ENCODE peak calls at places on chromosomes 3 and 15, in six cellular contexts. T, L, S, P, B and I are unnamed samples.
A peak's percentile ranks its signal among the peaks of the same experiment; 100 is the strongest.

GRCh38 chr15:76973362-76973743 is 21.6 kb upstream of the PSTPIP1 start:
- DNase-seq in P (peak; percentile 55), B (no peak), S (no peak), T (peak; percentile 40), L (no peak), I (no peak)

GRCh38 chr3:128167973-128168674 is 14.8 kb downstream of the EEFSEC start:
- DNase-seq in B (no peak), P (no peak), S (no peak), L (no peak), T (no peak), I (no peak)

GRCh38 chr15:44535509-44536297 is 1.2 kb upstream of the EIF3J start:
- DNase-seq in L (no peak), P (peak; percentile 49), T (no peak), B (peak; percentile 18), S (no peak), I (no peak)

GRCh38 chr3:43855674-43856299 is 165.0 kb downstream of the ABHD5 start:
- DNase-seq in L (peak; percentile 7), P (peak; percentile 40), S (no peak), B (peak; percentile 52), T (no peak), I (peak; percentile 74)

GRCh38 chr3:143354342-143354741 is 234.8 kb downstream of the CHST2 start:
- DNase-seq in L (no peak), S (no peak), P (no peak), B (no peak), T (no peak), I (no peak)

GRCh38 chr15:66269326-66270090 is 16.0 kb upstream of the MEGF11 start:
- DNase-seq in S (no peak), T (no peak), L (no peak), P (no peak), B (no peak), I (no peak)

GRCh38 chr3:111717601-111718000 is 122.5 kb upstream of the ZBED2 start:
- DNase-seq in S (peak; percentile 46), P (peak; percentile 36), B (peak; percentile 58), T (peak; percentile 43), L (peak; percentile 60), I (peak; percentile 64)

GRCh38 chr3:107235923-107236315 is 141.3 kb upstream of the CCDC54 start:
- DNase-seq in T (no peak), S (no peak), L (peak; percentile 22), B (peak; percentile 71), P (peak; percentile 39), I (peak; percentile 70)

GRCh38 chr3:109050591-109051167 is 67.3 kb downstream of the MORC1 start:
- DNase-seq in S (no peak), P (no peak), B (no peak), L (no peak), T (no peak), I (no peak)

GRCh38 chr15:63340878-63341277 is 40.8 kb downstream of the CA12 start:
- DNase-seq in B (no peak), L (no peak), P (no peak), S (no peak), T (no peak), I (no peak)

GRCh38 chr3:151452346-151452745 is 8.5 kb downstream of the IGSF10 start:
- DNase-seq in P (no peak), S (no peak), B (no peak), T (no peak), L (no peak), I (no peak)

GRCh38 chr3:11969986-11970385 is 34.2 kb upstream of the SYN2 start:
- DNase-seq in L (no peak), S (no peak), B (no peak), P (no peak), T (no peak), I (no peak)